ENCODE peak calls at places on chromosome 9, in five cellular contexts. One of them, this sample, is unnamed. For H3K9me3, the result is how much of the 10 kb centered on the place peaks cover.

GRCh38 chr9:99431103-99431502 is 209.0 kb downstream of the SEC61B start:
- DNase-seq in PC-3: no peak
- DNase-seq in right cardiac atrium: no peak
- DNase-seq in CD8-positive, alpha-beta T cell: no peak
- DNase-seq in left lung: no peak
- DNase-seq in this sample: no peak

GRCh38 chr9:17063535-17064135 is 71.2 kb upstream of the CNTLN start:
- DNase-seq in right cardiac atrium: no peak
- DNase-seq in left lung: no peak
- DNase-seq in CD8-positive, alpha-beta T cell: no peak
- DNase-seq in PC-3: peak
- DNase-seq in this sample: no peak

GRCh38 chr9:127004946-127005769 is 90.6 kb downstream of the RALGPS1 start:
- DNase-seq in PC-3: peak
- DNase-seq in left lung: no peak
- DNase-seq in right cardiac atrium: no peak
- DNase-seq in CD8-positive, alpha-beta T cell: peak
- DNase-seq in this sample: no peak

GRCh38 chr9:69877852-69878507 is 57.4 kb downstream of the CFAP95 start:
- DNase-seq in CD8-positive, alpha-beta T cell: no peak
- DNase-seq in left lung: no peak
- DNase-seq in right cardiac atrium: no peak
- DNase-seq in PC-3: peak
- DNase-seq in this sample: no peak

GRCh38 chr9:18393340-18394130 is 80.4 kb upstream of the ADAMTSL1 start:
- DNase-seq in right cardiac atrium: peak
- DNase-seq in left lung: no peak
- DNase-seq in PC-3: peak
- DNase-seq in CD8-positive, alpha-beta T cell: no peak
- DNase-seq in this sample: no peak

GRCh38 chr9:122261469-122261881 is 3.2 kb downstream of the RBM18 start:
- DNase-seq in CD8-positive, alpha-beta T cell: no peak
- DNase-seq in left lung: no peak
- DNase-seq in right cardiac atrium: peak
- DNase-seq in PC-3: peak
- DNase-seq in this sample: peak

GRCh38 chr9:124449381-124450151 is 685 bp upstream of the ADGRD2 start:
- DNase-seq in left lung: peak
- DNase-seq in CD8-positive, alpha-beta T cell: no peak
- DNase-seq in PC-3: no peak
- DNase-seq in right cardiac atrium: no peak
- DNase-seq in this sample: no peak

GRCh38 chr9:4665357-4665756 is 923 bp downstream of the SPATA6L start:
- DNase-seq in PC-3: no peak
- DNase-seq in left lung: no peak
- DNase-seq in CD8-positive, alpha-beta T cell: no peak
- DNase-seq in right cardiac atrium: no peak
- DNase-seq in this sample: no peak

GRCh38 chr9:127980706-127981558 is at the start of gene EEIG1:
- DNase-seq in right cardiac atrium: peak
- DNase-seq in left lung: peak
- DNase-seq in CD8-positive, alpha-beta T cell: peak
- DNase-seq in PC-3: peak
- DNase-seq in this sample: peak

GRCh38 chr9:116157436-116158138 is 4.0 kb downstream of the PAPPA start:
- DNase-seq in left lung: no peak
- DNase-seq in PC-3: no peak
- DNase-seq in right cardiac atrium: peak
- DNase-seq in CD8-positive, alpha-beta T cell: no peak
- DNase-seq in this sample: peak

GRCh38 chr9:13139641-13140171 is 139.8 kb downstream of the MPDZ start:
- DNase-seq in left lung: no peak
- DNase-seq in right cardiac atrium: no peak
- DNase-seq in PC-3: peak
- DNase-seq in CD8-positive, alpha-beta T cell: no peak
- DNase-seq in this sample: no peak

GRCh38 chr9:37056521-37056920 is 22.5 kb upstream of the PAX5 start:
- DNase-seq in PC-3: no peak
- DNase-seq in CD8-positive, alpha-beta T cell: no peak
- DNase-seq in right cardiac atrium: no peak
- DNase-seq in left lung: no peak
- DNase-seq in this sample: no peak

GRCh38 chr9:120935383-120935857 is 8.8 kb upstream of the TRAF1 start:
- DNase-seq in left lung: peak
- DNase-seq in right cardiac atrium: peak
- DNase-seq in CD8-positive, alpha-beta T cell: no peak
- DNase-seq in PC-3: peak
- DNase-seq in this sample: peak

GRCh38 chr9:109467936-109468335 is 30.2 kb downstream of the PTPN3 start:
- DNase-seq in right cardiac atrium: no peak
- DNase-seq in PC-3: no peak
- DNase-seq in CD8-positive, alpha-beta T cell: no peak
- DNase-seq in left lung: no peak
- DNase-seq in this sample: no peak

GRCh38 chr9:95100071-95100627 is 217.4 kb downstream of the FANCC start:
- DNase-seq in PC-3: peak
- DNase-seq in right cardiac atrium: no peak
- DNase-seq in left lung: no peak
- DNase-seq in CD8-positive, alpha-beta T cell: no peak
- DNase-seq in this sample: no peak

GRCh38 chr9:88922091-88922490 is 69.2 kb upstream of the S1PR3 start:
- DNase-seq in left lung: no peak
- DNase-seq in PC-3: no peak
- DNase-seq in right cardiac atrium: no peak
- DNase-seq in CD8-positive, alpha-beta T cell: peak
- DNase-seq in this sample: no peak

GRCh38 chr9:33198163-33198562 is 31.0 kb upstream of the B4GALT1 start:
- DNase-seq in PC-3: no peak
- DNase-seq in CD8-positive, alpha-beta T cell: no peak
- DNase-seq in right cardiac atrium: peak
- DNase-seq in left lung: no peak
- DNase-seq in this sample: peak

GRCh38 chr9:19976226-19976625 is 187.4 kb upstream of the SLC24A2 start:
- DNase-seq in left lung: no peak
- DNase-seq in PC-3: peak
- DNase-seq in right cardiac atrium: no peak
- DNase-seq in CD8-positive, alpha-beta T cell: peak
- DNase-seq in this sample: no peak

GRCh38 chr9:91549177-91549576 is 125.5 kb upstream of the NFIL3 start:
- DNase-seq in right cardiac atrium: no peak
- DNase-seq in left lung: no peak
- DNase-seq in PC-3: no peak
- DNase-seq in CD8-positive, alpha-beta T cell: no peak
- DNase-seq in this sample: no peak

GRCh38 chr9:75451505-75451904 is 363.2 kb downstream of the OSTF1 start:
- DNase-seq in right cardiac atrium: peak
- DNase-seq in CD8-positive, alpha-beta T cell: no peak
- DNase-seq in left lung: no peak
- DNase-seq in PC-3: no peak
- DNase-seq in this sample: no peak

GRCh38 chr9:69484023-69484422 is 159.0 kb downstream of the ENTREP1 start:
- DNase-seq in right cardiac atrium: no peak
- DNase-seq in CD8-positive, alpha-beta T cell: no peak
- DNase-seq in left lung: no peak
- DNase-seq in PC-3: no peak
- DNase-seq in this sample: no peak

GRCh38 chr9:100700689-100701318 is 122.9 kb downstream of the CAVIN4 start:
- DNase-seq in PC-3: peak
- DNase-seq in right cardiac atrium: no peak
- DNase-seq in CD8-positive, alpha-beta T cell: no peak
- DNase-seq in left lung: no peak
- DNase-seq in this sample: no peak

GRCh38 chr9:80664327-80665210 is 1024.8 kb downstream of the TLE1 start:
- DNase-seq in right cardiac atrium: no peak
- DNase-seq in PC-3: peak
- DNase-seq in CD8-positive, alpha-beta T cell: no peak
- DNase-seq in left lung: no peak
- DNase-seq in this sample: no peak

GRCh38 chr9:103537426-103537825 is 542.3 kb downstream of the CYLC2 start:
- DNase-seq in left lung: no peak
- DNase-seq in CD8-positive, alpha-beta T cell: no peak
- DNase-seq in PC-3: no peak
- DNase-seq in right cardiac atrium: no peak
- DNase-seq in this sample: no peak

GRCh38 chr9:9771314-9771713 is 841.5 kb downstream of the PTPRD start:
- DNase-seq in PC-3: no peak
- DNase-seq in left lung: no peak
- DNase-seq in right cardiac atrium: no peak
- DNase-seq in CD8-positive, alpha-beta T cell: no peak
- DNase-seq in this sample: no peak

GRCh38 chr9:132214027-132214622 is 52.3 kb downstream of the NTNG2 start:
- DNase-seq in left lung: peak
- DNase-seq in CD8-positive, alpha-beta T cell: no peak
- DNase-seq in PC-3: peak
- DNase-seq in right cardiac atrium: peak
- DNase-seq in this sample: peak

GRCh38 chr9:122403381-122404002 is 32.7 kb downstream of the PTGS1 start:
- DNase-seq in PC-3: no peak
- DNase-seq in CD8-positive, alpha-beta T cell: no peak
- DNase-seq in right cardiac atrium: no peak
- DNase-seq in left lung: no peak
- DNase-seq in this sample: no peak

GRCh38 chr9:36725777-36726356 is 153.2 kb downstream of the MELK start:
- DNase-seq in PC-3: no peak
- DNase-seq in right cardiac atrium: no peak
- DNase-seq in CD8-positive, alpha-beta T cell: no peak
- DNase-seq in left lung: no peak
- DNase-seq in this sample: no peak

GRCh38 chr9:126626117-126627022 is 12.6 kb downstream of the LMX1B start:
- DNase-seq in left lung: no peak
- DNase-seq in right cardiac atrium: peak
- DNase-seq in CD8-positive, alpha-beta T cell: no peak
- DNase-seq in PC-3: no peak
- DNase-seq in this sample: no peak

GRCh38 chr9:130124471-130124870 is 47.7 kb upstream of the NCS1 start:
- DNase-seq in right cardiac atrium: no peak
- DNase-seq in PC-3: no peak
- DNase-seq in left lung: no peak
- DNase-seq in CD8-positive, alpha-beta T cell: no peak
- DNase-seq in this sample: no peak

GRCh38 chr9:86573886-86574285 is 219.7 kb upstream of the TUT7 start:
- DNase-seq in right cardiac atrium: no peak
- DNase-seq in CD8-positive, alpha-beta T cell: no peak
- DNase-seq in PC-3: no peak
- DNase-seq in left lung: no peak
- DNase-seq in this sample: no peak
- H3K9me3 ChIP-seq in right cardiac atrium: under half
- H3K9me3 ChIP-seq in CD8-positive, alpha-beta T cell: under half
- H3K9me3 ChIP-seq in PC-3: under half
- H3K9me3 ChIP-seq in left lung: under half
- H3K9me3 ChIP-seq in this sample: under half

DNA sequence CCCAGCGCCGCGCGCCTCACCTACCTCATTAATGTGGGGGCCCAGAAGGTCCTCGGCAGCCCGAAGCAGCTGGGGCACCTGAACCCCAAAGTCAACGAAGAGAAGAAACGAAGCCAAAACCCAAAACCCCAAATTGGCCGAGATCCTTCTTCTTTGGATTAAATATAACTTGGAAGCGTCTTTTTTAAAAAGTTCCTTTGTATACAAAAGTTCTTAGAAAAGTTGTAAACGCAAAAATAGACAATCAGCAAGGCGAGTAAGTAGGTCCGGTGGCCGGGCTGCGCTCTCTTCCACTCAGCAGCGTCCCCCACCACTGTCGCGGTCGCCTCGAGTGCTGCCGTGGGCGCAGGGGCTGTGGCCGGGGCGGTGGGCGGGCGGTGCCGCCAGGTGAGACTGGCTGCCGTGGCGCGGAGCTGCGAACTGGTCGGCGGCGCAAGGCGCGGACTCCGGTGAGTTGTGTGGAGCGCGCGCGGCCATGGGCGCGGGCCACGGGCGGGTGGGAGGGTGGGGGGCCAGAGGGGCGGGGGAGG is 360 bp downstream of the KLF4 start:
- DNase-seq in left lung: no peak
- DNase-seq in CD8-positive, alpha-beta T cell: no peak
- DNase-seq in right cardiac atrium: no peak
- DNase-seq in PC-3: peak
- DNase-seq in this sample: no peak
- H3K9me3 ChIP-seq in left lung: under half
- H3K9me3 ChIP-seq in CD8-positive, alpha-beta T cell: under half
- H3K9me3 ChIP-seq in right cardiac atrium: under half
- H3K9me3 ChIP-seq in PC-3: under half
- H3K9me3 ChIP-seq in this sample: under half

DNA sequence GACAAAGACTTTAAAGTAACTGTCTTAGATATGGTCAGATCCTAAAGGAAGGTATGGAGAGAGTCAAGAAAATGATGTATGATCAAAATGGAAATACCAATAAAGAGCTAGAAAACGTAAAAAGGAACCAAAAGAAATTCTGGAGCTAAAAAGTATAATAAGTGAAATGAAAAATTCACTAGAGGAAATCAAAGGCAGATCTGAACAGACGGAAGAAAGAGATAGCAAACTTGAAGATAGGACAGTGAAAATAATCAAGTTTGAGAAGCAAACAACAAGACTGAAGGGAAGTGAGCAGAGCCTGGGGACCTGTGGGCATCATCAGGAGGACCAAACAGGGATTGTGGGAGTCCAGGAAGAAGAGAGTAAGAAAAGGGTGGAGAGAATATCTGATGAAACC is 115.4 kb downstream of the EHMT1 start:
- DNase-seq in left lung: no peak
- DNase-seq in right cardiac atrium: no peak
- DNase-seq in PC-3: no peak
- DNase-seq in CD8-positive, alpha-beta T cell: no peak
- DNase-seq in this sample: no peak
- H3K9me3 ChIP-seq in left lung: under half
- H3K9me3 ChIP-seq in right cardiac atrium: under half
- H3K9me3 ChIP-seq in PC-3: under half
- H3K9me3 ChIP-seq in CD8-positive, alpha-beta T cell: under half
- H3K9me3 ChIP-seq in this sample: under half

DNA sequence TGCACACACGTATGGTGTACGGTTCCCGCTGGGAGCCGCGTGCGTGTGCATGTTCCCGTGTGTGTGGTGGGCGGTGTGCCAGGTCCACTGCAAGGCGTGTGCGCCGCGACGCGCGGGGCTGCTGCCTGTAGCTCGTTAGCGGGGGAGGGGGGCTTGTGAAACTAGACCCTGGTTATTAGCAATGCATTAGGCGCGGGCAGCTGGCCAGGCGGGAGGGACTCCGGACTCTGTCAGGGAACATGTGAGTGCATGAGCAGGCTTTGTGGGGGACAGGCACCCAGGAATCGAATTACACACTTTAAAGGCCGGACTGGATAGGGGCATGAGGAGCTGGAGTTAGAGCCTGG is 32.2 kb upstream of the ENHO start:
- DNase-seq in right cardiac atrium: no peak
- DNase-seq in left lung: peak
- DNase-seq in CD8-positive, alpha-beta T cell: no peak
- DNase-seq in PC-3: no peak
- DNase-seq in this sample: no peak
- H3K9me3 ChIP-seq in right cardiac atrium: under half
- H3K9me3 ChIP-seq in left lung: under half
- H3K9me3 ChIP-seq in CD8-positive, alpha-beta T cell: under half
- H3K9me3 ChIP-seq in PC-3: under half
- H3K9me3 ChIP-seq in this sample: under half

This sample was measured in ascending aorta.